ENCODE peak calls at places on chromosomes 4 and X, in six cellular contexts. H is cardiac muscle cell, F is Karpas-422, A is MM.1S, V is right lobe of liver, P is keratinocyte. I is an unnamed sample. For H3K4me1, the result is how much of the 10 kb centered on the place peaks cover.

GRCh38 chrX:2954541-2954940 is 25.4 kb upstream of the ARSD start:
- DNase-seq in F (no peak), A (no peak), P (no peak), V (no peak), H (no peak), I (no peak)

GRCh38 chrX:9285342-9285771 is 179.5 kb upstream of the TBL1X start:
- DNase-seq in P (no peak), F (no peak), V (no peak), H (no peak), A (no peak), I (no peak)

GRCh38 chr4:123997116-123997515 is 600.5 kb downstream of the SPRY1 start:
- DNase-seq in H (no peak), P (no peak), V (no peak), A (no peak), F (no peak), I (no peak)

GRCh38 chr4:55398966-55399365 is 3.2 kb downstream of the TMEM165 start:
- DNase-seq in H (peak), A (no peak), V (no peak), P (no peak), F (no peak), I (no peak)

GRCh38 chr4:169231647-169232262 is 39.0 kb downstream of the SH3RF1 start:
- DNase-seq in V (no peak), P (no peak), F (no peak), A (no peak), H (no peak), I (no peak)

GRCh38 chrX:54085666-54086065 is 41.4 kb upstream of the PHF8 start:
- DNase-seq in H (no peak), P (no peak), V (no peak), F (no peak), A (no peak), I (no peak)

GRCh38 chr4:164807611-164808010 is 53.7 kb downstream of the SMIM31 start:
- DNase-seq in F (no peak), V (no peak), A (no peak), P (no peak), H (peak), I (no peak)

GRCh38 chr4:126611900-126612299 is 1020.9 kb upstream of the INTU start:
- DNase-seq in V (no peak), P (no peak), A (no peak), H (no peak), F (no peak), I (no peak)

GRCh38 chr4:150007512-150007911 is 70.7 kb upstream of the DCLK2 start:
- DNase-seq in H (no peak), F (no peak), A (no peak), V (no peak), P (no peak), I (no peak)

GRCh38 chrX:54248309-54248708 is 65.3 kb upstream of the FAM120C start:
- DNase-seq in F (peak), P (peak), V (no peak), H (peak), A (peak), I (peak)

GRCh38 chr4:153159728-153160221 is 44.5 kb upstream of the TRIM2 start:
- DNase-seq in P (no peak), A (no peak), F (no peak), V (no peak), H (no peak), I (no peak)

GRCh38 chr4:55386073-55386472 is 9.7 kb upstream of the TMEM165 start:
- DNase-seq in P (no peak), F (peak), A (no peak), H (no peak), V (no peak), I (peak)

GRCh38 chrX:357693-358471 is 28.8 kb downstream of the PPP2R3B start:
- DNase-seq in P (no peak), V (no peak), A (no peak), H (no peak), F (no peak), I (no peak)

GRCh38 chrX:110401142-110401541 is 42.5 kb downstream of the RTL9 start:
- DNase-seq in A (peak), F (peak), V (no peak), P (no peak), H (no peak), I (peak)
- H3K4me1 ChIP-seq in A (under half), F (under half), V (under half), P (under half), H (under half), I (under half)

GRCh38 chr4:114279066-114279465 is 299.6 kb upstream of the ARSJ start:
- DNase-seq in V (no peak), A (no peak), H (no peak), P (no peak), F (no peak), I (no peak)
- H3K4me1 ChIP-seq in V (under half), A (under half), H (under half), P (under half), F (under half), I (under half)

DNA sequence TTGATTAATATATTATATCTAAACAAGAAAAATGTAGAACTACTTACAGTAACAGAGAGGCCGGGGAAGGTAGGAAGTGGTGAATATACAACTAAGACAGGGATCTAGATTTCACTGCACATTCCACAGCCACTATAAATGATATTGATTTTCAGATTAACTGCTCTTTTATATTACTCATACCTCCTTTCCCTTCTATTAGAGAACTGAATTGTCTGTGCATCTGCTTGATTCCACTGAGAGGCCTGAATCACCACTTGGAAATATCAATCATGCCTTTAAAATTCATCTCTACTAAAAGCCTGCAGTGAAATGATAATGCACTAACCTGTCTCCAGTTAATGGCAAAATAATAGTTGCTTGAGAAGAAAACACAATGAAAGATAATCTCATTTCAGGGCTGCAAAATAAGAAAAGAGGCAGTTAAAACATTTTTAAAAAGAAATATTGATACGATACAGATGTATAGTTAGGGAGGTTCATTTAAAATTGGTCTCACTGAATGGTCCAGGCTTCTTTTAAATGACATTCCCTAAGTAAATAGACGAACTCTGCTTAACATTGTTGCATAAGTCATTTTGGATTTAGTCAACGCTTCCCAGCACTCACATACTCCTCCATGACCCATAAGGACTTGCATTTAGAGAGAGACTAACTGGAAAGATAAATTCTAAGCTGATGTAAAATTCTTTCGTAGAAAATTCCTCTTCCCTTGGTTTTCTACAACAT is 3.8 kb downstream of the ANTXR2 start:
- DNase-seq in F (no peak), A (no peak), H (no peak), P (no peak), V (no peak), I (no peak)
- H3K4me1 ChIP-seq in F (under half), A (under half), H (under half), P (under half), V (under half), I (under half)

DNA sequence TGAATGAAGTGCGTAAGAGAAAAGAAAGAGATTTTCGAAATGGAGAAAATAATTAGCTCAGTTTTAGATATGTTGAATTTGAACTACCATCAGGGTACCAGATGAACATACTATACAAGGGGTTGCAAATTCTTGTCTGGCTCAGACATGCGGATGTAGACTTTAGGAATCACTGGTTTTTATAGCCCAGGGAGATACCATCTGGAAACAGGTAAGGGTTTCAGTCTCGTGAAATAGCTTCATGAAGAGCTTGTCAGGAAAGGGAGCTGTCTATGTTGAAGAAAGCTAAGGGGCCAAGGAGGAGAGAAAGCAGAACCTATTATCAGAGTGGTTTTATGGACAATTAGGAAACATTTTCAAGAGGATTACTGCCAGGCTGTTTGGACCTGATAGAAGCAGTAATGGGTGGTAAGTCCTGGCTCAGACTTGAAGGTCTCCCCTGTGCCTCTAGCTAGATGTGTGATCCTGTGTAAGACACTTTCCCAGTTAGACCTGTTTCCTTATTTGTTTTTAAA is 6.7 kb downstream of the RAB9A start:
- DNase-seq in A (no peak), F (no peak), H (no peak), P (no peak), V (no peak), I (no peak)
- H3K4me1 ChIP-seq in A (under half), F (half or more), H (under half), P (under half), V (under half), I (half or more)

GRCh38 chr4:57102050-57102564 is 8.1 kb downstream of the IGFBP7 start:
- DNase-seq in A (no peak), F (no peak), H (peak), P (no peak), V (peak), I (no peak)
- H3K4me1 ChIP-seq in A (under half), F (under half), H (under half), P (under half), V (under half), I (under half)

GRCh38 chrX:153488231-153488914 is 6.4 kb upstream of the BGN start:
- DNase-seq in P (no peak), F (no peak), A (no peak), H (no peak), V (no peak), I (no peak)
- H3K4me1 ChIP-seq in P (under half), F (under half), A (under half), H (under half), V (under half), I (under half)

GRCh38 chr4:1294891-1295290 is 5.2 kb downstream of the MAEA start:
- DNase-seq in H (no peak), F (no peak), V (peak), P (no peak), A (no peak), I (no peak)
- H3K4me1 ChIP-seq in H (under half), F (under half), V (under half), P (under half), A (under half), I (under half)

GRCh38 chr4:70839537-70840093 is at the start of gene GRSF1:
- DNase-seq in A (peak), F (peak), P (peak), V (peak), H (peak), I (peak)
- H3K4me1 ChIP-seq in A (under half), F (under half), P (under half), V (under half), H (under half), I (under half)

GRCh38 chr4:184459413-184459812 is 14.9 kb downstream of the IRF2 start:
- DNase-seq in H (no peak), A (no peak), V (no peak), P (no peak), F (no peak), I (no peak)
- H3K4me1 ChIP-seq in H (under half), A (under half), V (under half), P (under half), F (under half), I (half or more)